ENCODE peak calls at places on chromosomes 16 and 17, in four cellular contexts. U, P, S and I are unnamed samples.

GRCh38 chr16:10993649-10994048 is 49.3 kb downstream of the CLEC16A start:
- DNase-seq in U (no peak), S (no peak), P (no peak), I (no peak)

GRCh38 chr16:66524601-66525164 is 25.2 kb downstream of the TK2 start:
- DNase-seq in P (peak), S (no peak), U (peak), I (no peak)

GRCh38 chr17:72560303-72561247 is 439.8 kb downstream of the SOX9 start:
- DNase-seq in U (no peak), S (peak), P (peak), I (peak)

GRCh38 chr17:35743911-35744328 is 9.1 kb downstream of the GAS2L2 start:
- DNase-seq in S (peak), U (no peak), P (peak), I (peak)

GRCh38 chr17:35489944-35490343 is 41.4 kb upstream of the SLFN13 start:
- DNase-seq in S (peak), P (no peak), U (no peak), I (no peak)

GRCh38 chr16:53022374-53022773 is 30.3 kb downstream of the CHD9NB start:
- DNase-seq in S (peak), P (peak), U (no peak), I (peak)

GRCh38 chr16:89922477-89922883 is 662 bp upstream of the TUBB3 start:
- DNase-seq in S (peak), P (peak), U (no peak), I (peak)

GRCh38 chr17:39643271-39643670 is 6.3 kb downstream of the STARD3 start:
- DNase-seq in S (no peak), P (no peak), U (no peak), I (no peak)

GRCh38 chr17:48139948-48140347 is 32.4 kb downstream of the SNX11 start:
- DNase-seq in S (no peak), P (no peak), U (no peak), I (no peak)

GRCh38 chr17:34720760-34721159 is 141.4 kb downstream of the TMEM132E start:
- DNase-seq in S (no peak), U (no peak), P (no peak), I (no peak)

GRCh38 chr16:57690782-57691471 is 3.7 kb upstream of the DRC7 start:
- DNase-seq in S (no peak), U (no peak), P (peak), I (no peak)

GRCh38 chr17:61238455-61238933 is 161.1 kb upstream of the TBX2 start:
- DNase-seq in S (no peak), P (no peak), U (no peak), I (peak)

GRCh38 chr16:47143677-47144558 is at the start of gene NETO2:
- DNase-seq in U (no peak), P (peak), S (peak), I (peak)

GRCh38 chr17:39677581-39678339 is 9.5 kb downstream of the PNMT start:
- DNase-seq in P (no peak), U (no peak), S (no peak), I (no peak)

GRCh38 chr17:79778504-79779087 is 648 bp downstream of the CBX2 start:
- DNase-seq in P (peak), U (no peak), S (peak), I (peak)

GRCh38 chr16:65339062-65339461 is 217.2 kb upstream of the CDH11 start:
- DNase-seq in U (no peak), S (no peak), P (no peak), I (no peak)

GRCh38 chr17:323721-324139 is 28.9 kb downstream of the RPH3AL start:
- DNase-seq in U (no peak), P (no peak), S (peak), I (no peak)

GRCh38 chr17:39739885-39740356 is 2.2 kb downstream of the GRB7 start:
- DNase-seq in S (no peak), P (no peak), U (no peak), I (peak)

GRCh38 chr16:75742424-75743047 is 16.2 kb upstream of the CPHXL start:
- DNase-seq in P (no peak), U (no peak), S (no peak), I (no peak)

GRCh38 chr17:43021739-43022512 is at the start of gene VAT1:
- DNase-seq in S (peak), U (no peak), P (peak), I (peak)

GRCh38 chr16:28873543-28874201 is 4.6 kb upstream of the ATP2A1 start:
- DNase-seq in P (peak), U (no peak), S (peak), I (peak)
- TF ChIP-seq NRF1 in P (no peak), U (no peak), S (no peak), I (no peak)

GRCh38 chr16:87848676-87849345 is 20.5 kb downstream of the SLC7A5 start:
- DNase-seq in P (no peak), S (no peak), U (no peak), I (no peak)

GRCh38 chr16:87851601-87852000 is 17.7 kb downstream of the SLC7A5 start:
- DNase-seq in S (peak), U (no peak), P (no peak), I (no peak)

GRCh38 chr16:87849419-87850008 is 19.8 kb downstream of the SLC7A5 start:
- DNase-seq in P (no peak), S (no peak), U (no peak), I (no peak)

GRCh38 chr16:87851141-87851587 is 18.1 kb downstream of the SLC7A5 start:
- DNase-seq in S (no peak), P (no peak), U (no peak), I (no peak)

DNA sequence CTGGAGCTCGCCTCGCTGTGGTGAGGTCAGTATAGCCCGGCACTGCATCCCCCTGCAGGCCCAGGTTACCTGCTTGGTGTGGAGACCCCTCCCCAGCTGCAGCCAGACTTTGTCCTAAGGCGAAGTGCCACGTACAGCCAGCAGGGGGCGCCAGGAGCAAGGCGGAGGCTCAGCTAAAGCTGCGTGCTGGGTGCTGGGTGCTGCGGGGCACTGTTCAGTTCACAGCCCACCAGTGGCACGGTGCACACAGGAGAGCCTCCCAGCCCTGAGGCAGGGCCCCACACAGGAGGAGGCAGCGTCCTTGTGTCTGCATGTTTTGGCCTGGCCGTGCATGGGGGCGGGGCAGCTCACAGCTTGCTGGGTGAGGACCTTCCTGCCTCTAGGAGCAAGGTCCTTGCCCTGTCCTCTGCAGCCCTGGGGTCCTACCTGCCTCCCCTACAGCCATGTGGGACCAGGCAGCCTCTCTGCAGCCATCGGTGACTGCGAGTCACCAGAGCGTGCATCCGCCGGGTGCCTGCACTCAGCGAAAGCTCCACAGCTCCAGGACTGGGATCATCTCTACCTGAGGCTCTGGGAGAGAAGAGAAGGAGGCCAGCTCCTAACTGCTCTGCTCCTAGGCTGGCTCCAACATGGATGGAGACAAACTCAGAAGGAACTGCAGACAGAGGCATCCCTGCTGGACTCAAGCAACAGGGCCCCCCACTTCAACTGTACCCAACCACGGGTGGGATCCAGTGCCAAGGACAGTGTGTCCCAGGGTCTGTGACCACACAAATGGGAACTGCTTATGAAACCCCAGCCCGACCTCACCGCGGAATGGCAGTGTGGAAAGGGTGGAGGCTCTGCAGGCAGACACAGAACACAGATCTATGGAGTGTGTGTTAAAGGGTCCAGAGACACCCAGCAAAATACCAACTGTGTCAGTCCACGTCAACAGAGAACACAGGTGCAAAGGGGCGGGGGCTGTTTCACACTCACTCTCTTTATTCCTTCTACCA is 19.0 kb downstream of the SLC7A5 start:
- DNase-seq in P (peak), U (no peak), S (peak), I (peak)
- TF ChIP-seq NRF1 in P (no peak), U (no peak), S (no peak), I (no peak)

DNA sequence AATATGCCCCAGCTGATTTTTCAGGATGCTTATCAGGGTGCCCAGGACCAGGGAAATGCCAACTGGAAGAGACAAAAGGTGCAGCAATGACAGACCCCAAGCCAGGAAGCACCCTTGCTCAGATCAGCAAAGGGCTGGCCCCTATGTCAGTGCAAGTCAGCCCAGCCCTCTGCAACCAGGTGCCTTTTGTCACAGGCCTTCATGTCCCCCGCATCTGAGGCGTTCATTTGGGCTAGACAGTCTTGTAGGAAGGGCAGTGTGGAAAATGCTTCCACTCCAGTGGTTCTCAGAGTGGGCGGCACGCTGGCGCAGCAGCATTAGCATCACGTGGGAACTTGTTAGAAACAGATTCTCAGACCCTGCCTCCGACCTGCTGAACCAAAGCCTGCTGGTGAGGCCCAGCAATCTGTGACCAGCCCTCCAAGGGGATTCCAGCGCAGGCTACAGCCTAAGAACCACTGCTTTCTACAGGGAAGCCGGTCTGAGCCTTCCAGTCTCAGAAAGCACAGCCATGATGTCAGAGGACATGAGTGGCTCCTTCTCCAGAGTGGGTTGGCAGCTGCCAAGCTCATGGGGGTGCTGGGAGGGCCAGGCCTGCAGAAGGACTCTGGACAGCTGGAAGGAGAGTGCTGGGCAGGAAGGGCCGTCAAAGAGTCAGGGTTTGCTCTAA is 13.1 kb downstream of the SLC47A2 start:
- DNase-seq in S (no peak), U (no peak), P (no peak), I (no peak)
- TF ChIP-seq NRF1 in S (no peak), U (no peak), P (no peak), I (no peak)

GRCh38 chr16:6317924-6318323 is 1014.7 kb upstream of the RBFOX1 start:
- DNase-seq in P (no peak), S (no peak), U (no peak), I (no peak)
- TF ChIP-seq NRF1 in P (no peak), S (no peak), U (no peak), I (no peak)